ENCODE peak calls at places on chromosomes 3 and 15, in six cellular contexts. G is sigmoid colon, N is testis, V is heart left ventricle, J is thyroid gland, M is A549. P is an unnamed sample. For H3K4me1, the result is how much of the 10 kb centered on the place peaks cover.

GRCh38 chr15:74889390-74889881 is 406 bp upstream of the MPI start:
- DNase-seq in V (peak), N (peak), G (peak), M (no peak), J (no peak), P (peak)

GRCh38 chr3:55013145-55013544 is 85.3 kb upstream of the LRTM1 start:
- DNase-seq in G (no peak), M (peak), N (peak), V (no peak), J (peak), P (no peak)

GRCh38 chr3:151562901-151563300 is 102.0 kb upstream of the IGSF10 start:
- DNase-seq in J (no peak), G (no peak), M (no peak), V (no peak), N (no peak), P (no peak)

GRCh38 chr3:124395584-124396340 is 334.5 kb upstream of the UMPS start:
- DNase-seq in V (peak), G (no peak), M (no peak), N (peak), J (no peak), P (peak)

GRCh38 chr3:71905426-71905825 is 120.5 kb upstream of the PROK2 start:
- DNase-seq in G (no peak), N (no peak), M (no peak), J (no peak), V (no peak), P (peak)

GRCh38 chr15:62087671-62088360 is 21.0 kb downstream of the C2CD4A start:
- DNase-seq in J (peak), V (no peak), M (no peak), N (no peak), G (no peak), P (peak)

GRCh38 chr3:192851821-192852352 is 65.8 kb downstream of the MB21D2 start:
- DNase-seq in G (peak), M (peak), N (peak), J (peak), V (no peak), P (peak)

GRCh38 chr3:58260261-58260731 is 22.7 kb downstream of the ABHD6 start:
- DNase-seq in V (no peak), N (no peak), M (no peak), G (no peak), J (no peak), P (no peak)

GRCh38 chr3:177633671-177634207 is 436.5 kb upstream of the TBL1XR1 start:
- DNase-seq in M (no peak), J (no peak), N (no peak), G (no peak), V (no peak), P (no peak)

GRCh38 chr15:29859981-29860745 is 37.9 kb upstream of the TJP1 start:
- DNase-seq in V (no peak), J (no peak), N (no peak), M (no peak), G (no peak), P (no peak)

GRCh38 chr15:80494311-80494710 is 90.1 kb downstream of the ARNT2 start:
- DNase-seq in N (no peak), G (no peak), J (no peak), M (peak), V (no peak), P (no peak)

GRCh38 chr15:48936666-48937065 is 27.1 kb downstream of the SHC4 start:
- DNase-seq in M (no peak), N (no peak), J (no peak), G (no peak), V (no peak), P (no peak)

GRCh38 chr3:87856126-87856525 is 202.7 kb downstream of the CGGBP1 start:
- DNase-seq in J (no peak), V (no peak), G (no peak), M (peak), N (no peak), P (no peak)
- H3K27ac ChIP-seq in J (no peak), V (no peak), G (no peak), M (no peak), N (no peak), P (no peak)

GRCh38 chr3:172138792-172139507 is 99.6 kb downstream of the FNDC3B start:
- DNase-seq in M (no peak), G (peak), J (peak), V (no peak), N (peak), P (peak)

GRCh38 chr3:172140499-172141391 is 101.4 kb downstream of the FNDC3B start:
- DNase-seq in V (no peak), J (peak), N (no peak), G (peak), M (peak), P (peak)

GRCh38 chr3:172137287-172138030 is 98.1 kb downstream of the FNDC3B start:
- DNase-seq in G (no peak), J (no peak), V (no peak), M (no peak), N (no peak), P (no peak)

GRCh38 chr3:172138031-172138538 is 98.7 kb downstream of the FNDC3B start:
- DNase-seq in N (no peak), M (no peak), J (no peak), G (no peak), V (no peak), P (no peak)

DNA sequence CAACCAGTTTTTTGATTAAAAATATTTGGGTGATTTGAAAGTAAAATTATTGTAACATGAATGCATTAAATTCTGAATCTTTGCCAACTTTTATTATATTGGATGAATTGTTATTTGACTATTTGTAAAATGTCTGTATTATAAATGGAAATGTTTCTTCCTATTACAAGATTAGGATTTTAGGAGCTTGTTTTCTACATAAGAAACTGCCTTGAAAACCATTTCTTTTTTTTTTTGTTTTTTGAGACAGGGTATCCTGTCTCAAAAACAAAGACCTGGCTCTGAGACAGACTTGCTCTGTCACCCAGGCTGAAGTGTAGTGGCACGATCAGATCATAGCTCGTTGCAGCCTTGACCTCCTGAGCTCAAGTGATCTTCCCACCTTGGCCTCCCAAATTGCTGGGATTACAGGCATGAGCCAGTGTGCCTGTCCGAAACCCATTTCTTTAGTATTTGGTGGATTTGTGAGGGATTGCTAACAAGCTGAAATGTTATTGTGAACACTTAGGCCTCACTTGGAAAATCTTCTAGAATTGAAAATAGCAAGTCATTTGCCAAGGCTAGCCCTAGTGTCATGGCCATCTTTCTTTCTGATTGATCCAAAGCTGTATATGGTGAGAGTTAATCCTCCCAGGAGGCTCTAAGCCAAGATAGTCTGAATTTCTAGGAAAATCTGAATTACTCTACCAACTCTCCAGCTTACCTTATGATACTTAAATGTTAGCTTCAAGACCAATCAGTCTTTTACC is 100.3 kb downstream of the FNDC3B start:
- DNase-seq in G (no peak), V (no peak), N (no peak), J (peak), M (no peak), P (no peak)
- H3K4me1 ChIP-seq in G (half or more), V (half or more), N (half or more), J (half or more), M (half or more), P (half or more)

GRCh38 chr3:37241880-37242279 is 67.5 kb upstream of the LRRFIP2 start:
- DNase-seq in V (peak), N (no peak), M (no peak), G (no peak), J (no peak), P (no peak)

GRCh38 chr3:37247398-37248114 is 73.2 kb upstream of the LRRFIP2 start:
- DNase-seq in N (no peak), J (no peak), G (no peak), M (no peak), V (no peak), P (no peak)

GRCh38 chr3:37245003-37245402 is 70.6 kb upstream of the LRRFIP2 start:
- DNase-seq in J (no peak), G (no peak), V (no peak), M (no peak), N (no peak), P (no peak)

GRCh38 chr3:37240170-37240945 is 66.0 kb upstream of the LRRFIP2 start:
- DNase-seq in G (no peak), M (no peak), N (no peak), V (no peak), J (no peak), P (no peak)

GRCh38 chr3:37243811-37244748 is 69.7 kb upstream of the LRRFIP2 start:
- DNase-seq in J (peak), M (peak), G (peak), N (peak), V (peak), P (peak)
- TF ChIP-seq POLR2A in J (no peak), M (no peak), G (no peak), N (no peak), V (no peak), P (no peak)

DNA sequence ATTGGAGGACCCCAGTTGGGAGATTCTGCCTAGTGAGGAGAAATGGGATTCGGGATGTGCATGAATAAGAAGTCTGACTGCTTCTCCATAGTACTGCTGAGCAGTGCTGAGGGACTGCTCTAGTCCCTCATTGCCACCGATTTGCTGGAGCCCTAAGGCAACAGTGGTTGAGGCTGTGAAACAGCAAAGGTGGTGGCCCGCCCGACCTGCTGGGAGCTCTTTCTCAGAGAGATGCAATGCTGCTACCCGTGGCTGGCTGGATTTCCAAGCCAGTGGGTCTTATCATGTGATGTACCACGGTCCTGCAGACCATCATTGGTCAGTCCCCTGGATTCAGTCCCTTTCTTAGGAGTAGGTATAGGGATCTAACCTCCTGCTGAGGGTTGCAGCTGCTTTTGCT is 42.6 kb upstream of the GCSAM start:
- DNase-seq in N (no peak), G (no peak), V (peak), M (no peak), J (no peak), P (no peak)
- H3K27ac ChIP-seq in N (no peak), G (no peak), V (no peak), M (no peak), J (no peak), P (no peak)

GRCh38 chr3:11637901-11638668 is 5.6 kb downstream of the VGLL4 start:
- DNase-seq in V (no peak), M (no peak), N (peak), J (no peak), G (no peak), P (no peak)
- H3K4me1 ChIP-seq in V (half or more), M (under half), N (half or more), J (half or more), G (half or more), P (half or more)